ENCODE peak calls at places on chromosomes 3 and 15, in nine cellular contexts. D, N, L, J, X, Z, S, F and V are unnamed samples. For H3K4me1 and H3K36me3, the result is how much of the 10 kb centered on the place peaks cover.

GRCh38 chr3:28923994-28924393 is 356.9 kb upstream of the RBMS3 start:
- DNase-seq in X (no peak), S (no peak), D (no peak), J (no peak), N (no peak), L (no peak), Z (no peak), F (no peak), V (no peak)

GRCh38 chr15:81031203-81031602 is 30.5 kb downstream of the TLNRD1 start:
- DNase-seq in D (no peak), N (no peak), J (no peak), X (no peak), L (no peak), S (no peak), F (no peak), Z (no peak), V (no peak)

GRCh38 chr3:198081421-198081844 is 121.4 kb downstream of the LMLN start:
- DNase-seq in Z (no peak), D (peak), N (no peak), F (no peak), J (no peak), L (no peak), S (peak), X (peak), V (no peak)

GRCh38 chr15:84874991-84875390 is 9.5 kb upstream of the SLC28A1 start:
- DNase-seq in N (no peak), L (no peak), J (no peak), X (no peak), D (no peak), S (no peak), F (no peak), Z (no peak), V (no peak)

GRCh38 chr15:99176757-99177156 is 71.9 kb downstream of the SYNM start:
- DNase-seq in F (no peak), L (no peak), X (no peak), S (no peak), Z (no peak), J (no peak), N (no peak), D (no peak), V (no peak)

GRCh38 chr3:52530918-52531635 is 2.6 kb downstream of the NT5DC2 start:
- DNase-seq in X (no peak), Z (no peak), N (no peak), J (no peak), S (no peak), F (no peak), D (peak), L (peak), V (peak)

GRCh38 chr15:59124261-59124660 is 19.3 kb downstream of the CCNB2 start:
- DNase-seq in X (no peak), L (no peak), S (no peak), Z (no peak), N (no peak), J (no peak), F (no peak), D (no peak), V (no peak)

GRCh38 chr3:13533823-13534435 is 15.0 kb upstream of the FBLN2 start:
- DNase-seq in S (no peak), L (no peak), X (no peak), F (no peak), N (no peak), J (no peak), Z (no peak), D (no peak), V (no peak)

GRCh38 chr3:66406186-66406585 is 94.6 kb downstream of the LRIG1 start:
- DNase-seq in X (no peak), J (no peak), F (no peak), D (peak), Z (no peak), L (no peak), S (no peak), N (no peak), V (no peak)

GRCh38 chr3:157102098-157102497 is 57.8 kb downstream of the CCNL1 start:
- DNase-seq in S (no peak), F (no peak), Z (no peak), D (no peak), N (no peak), X (no peak), J (no peak), L (no peak), V (no peak)
- H3K4me1 ChIP-seq in S (under half), F (under half), Z (under half), D (half or more), N (under half), X (under half), J (under half), L (under half), V (under half)

DNA sequence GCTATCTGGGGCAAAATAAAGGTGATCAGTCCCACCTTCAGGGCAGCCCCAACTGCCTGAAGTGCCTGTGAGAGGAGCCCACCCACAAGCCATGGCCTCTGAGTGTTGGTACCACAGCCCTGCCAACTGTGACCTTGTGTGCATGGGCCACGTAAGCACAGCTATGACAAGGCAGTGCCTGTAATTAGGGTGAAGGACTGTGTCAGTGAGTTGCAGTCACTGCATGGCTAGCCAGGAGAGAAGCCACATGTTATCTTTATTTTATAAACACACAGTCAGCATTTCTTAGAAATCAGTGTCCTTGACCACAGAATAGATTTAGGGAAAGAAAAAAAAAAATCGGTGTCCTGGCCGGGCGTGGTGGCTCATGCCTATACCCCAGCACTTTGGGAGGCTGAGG is 24.8 kb downstream of the EXOSC7 start:
- DNase-seq in D (no peak), S (no peak), J (no peak), X (no peak), Z (no peak), F (no peak), L (no peak), N (no peak), V (no peak)
- H3K36me3 ChIP-seq in D (half or more), S (under half), J (under half), X (half or more), Z (half or more), F (half or more), L (under half), N (under half), V (under half)

GRCh38 chr3:100954990-100955389 is 38.2 kb downstream of the ABI3BP start:
- DNase-seq in X (no peak), F (no peak), N (no peak), L (no peak), Z (no peak), J (peak), S (no peak), D (peak), V (no peak)
- TF ChIP-seq POLR2AphosphoS5 in X (no peak), F (no peak), N (no peak), L (peak), Z (no peak), J (no peak), S (no peak), D (peak), V (no peak)

GRCh38 chr15:60546764-60547163 is 67.8 kb upstream of the ICE2 start:
- DNase-seq in X (no peak), F (no peak), S (no peak), L (no peak), D (no peak), Z (no peak), N (no peak), J (no peak), V (no peak)

GRCh38 chr15:60541784-60542617 is 63.1 kb upstream of the ICE2 start:
- DNase-seq in F (no peak), X (no peak), D (no peak), J (no peak), Z (no peak), N (no peak), L (no peak), S (no peak), V (no peak)

GRCh38 chr15:60539881-60540613 is 61.1 kb upstream of the ICE2 start:
- DNase-seq in Z (no peak), S (no peak), X (no peak), N (no peak), J (peak), D (no peak), L (no peak), F (no peak), V (no peak)

GRCh38 chr15:60548101-60548500 is 69.2 kb upstream of the ICE2 start:
- DNase-seq in S (no peak), F (no peak), X (no peak), J (no peak), D (no peak), Z (no peak), N (no peak), L (no peak), V (no peak)

GRCh38 chr15:60544581-60545115 is 65.7 kb upstream of the ICE2 start:
- DNase-seq in X (peak), S (no peak), N (no peak), Z (no peak), F (no peak), D (no peak), L (no peak), J (no peak), V (no peak)
- H3K4me1 ChIP-seq in X (under half), S (under half), N (under half), Z (under half), F (under half), D (under half), L (under half), J (under half), V (under half)